ENCODE peak calls at places on chromosomes 13 and 19, in five cellular contexts. One of them, this sample, is unnamed.

GRCh38 chr19:55085923-55086715 is 10.4 kb downstream of the EPS8L1 start:
- DNase-seq in IMR-90: no peak
- DNase-seq in A549: no peak
- DNase-seq in GM12878: no peak
- DNase-seq in K562: no peak
- DNase-seq in this sample: peak

GRCh38 chr13:36096411-36097184 is 34.6 kb downstream of the DCLK1 start:
- DNase-seq in IMR-90: no peak
- DNase-seq in A549: no peak
- DNase-seq in GM12878: no peak
- DNase-seq in K562: no peak
- DNase-seq in this sample: no peak

GRCh38 chr13:99314640-99315176 is 7.5 kb upstream of the GPR183 start:
- DNase-seq in IMR-90: peak
- DNase-seq in A549: no peak
- DNase-seq in GM12878: no peak
- DNase-seq in K562: peak
- DNase-seq in this sample: no peak

GRCh38 chr19:30942636-30943035 is 406.6 kb downstream of the TSHZ3 start:
- DNase-seq in IMR-90: no peak
- DNase-seq in A549: no peak
- DNase-seq in GM12878: no peak
- DNase-seq in K562: no peak
- DNase-seq in this sample: no peak

GRCh38 chr19:38709671-38710415 is 34.4 kb downstream of the CAPN12 start:
- DNase-seq in IMR-90: no peak
- DNase-seq in A549: no peak
- DNase-seq in GM12878: no peak
- DNase-seq in K562: no peak
- DNase-seq in this sample: no peak

GRCh38 chr13:92158335-92158734 is 759.9 kb downstream of the GPC5 start:
- DNase-seq in IMR-90: peak
- DNase-seq in A549: no peak
- DNase-seq in GM12878: no peak
- DNase-seq in K562: no peak
- DNase-seq in this sample: no peak

GRCh38 chr19:55146648-55147218 is 2.3 kb downstream of the TNNT1 start:
- DNase-seq in IMR-90: no peak
- DNase-seq in A549: peak
- DNase-seq in GM12878: no peak
- DNase-seq in K562: peak
- DNase-seq in this sample: peak

GRCh38 chr13:43031881-43032280 is 8.5 kb downstream of the DNAJC15 start:
- DNase-seq in IMR-90: no peak
- DNase-seq in A549: no peak
- DNase-seq in GM12878: no peak
- DNase-seq in K562: no peak
- DNase-seq in this sample: no peak

GRCh38 chr13:33932765-33933406 is 114.9 kb downstream of the RFC3 start:
- DNase-seq in IMR-90: peak
- DNase-seq in A549: no peak
- DNase-seq in GM12878: no peak
- DNase-seq in K562: no peak
- DNase-seq in this sample: peak

GRCh38 chr19:10228925-10229324 is 2.2 kb downstream of the S1PR2 start:
- DNase-seq in IMR-90: peak
- DNase-seq in A549: peak
- DNase-seq in GM12878: no peak
- DNase-seq in K562: peak
- DNase-seq in this sample: peak

GRCh38 chr13:29386246-29386645 is 209.2 kb downstream of the SLC7A1 start:
- DNase-seq in IMR-90: no peak
- DNase-seq in A549: no peak
- DNase-seq in GM12878: no peak
- DNase-seq in K562: no peak
- DNase-seq in this sample: no peak

DNA sequence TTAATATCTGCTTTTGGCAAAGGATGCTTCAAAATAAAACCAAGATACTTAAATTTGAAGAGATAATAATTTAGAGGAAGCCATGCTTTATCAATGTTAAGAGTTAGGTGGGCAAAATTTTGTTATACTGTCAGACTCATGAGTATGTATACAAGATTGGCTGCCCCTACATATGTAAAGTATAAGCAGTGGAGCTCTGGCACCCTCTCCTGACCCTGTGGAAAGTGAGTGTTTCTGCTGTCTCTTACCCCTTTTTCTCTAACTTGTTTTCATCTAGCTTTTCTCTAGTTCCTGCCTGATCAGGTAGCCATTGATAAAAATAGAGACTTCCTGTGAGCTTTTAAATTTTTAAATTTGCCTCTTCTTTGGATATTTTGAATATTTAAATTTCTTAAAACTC is 710.9 kb upstream of the SPRY2 start:
- DNase-seq in IMR-90: no peak
- DNase-seq in A549: no peak
- DNase-seq in GM12878: no peak
- DNase-seq in K562: no peak
- DNase-seq in this sample: peak
- TF ChIP-seq CTCF in IMR-90: no peak
- TF ChIP-seq CTCF in A549: no peak
- TF ChIP-seq CTCF in GM12878: no peak
- TF ChIP-seq CTCF in K562: no peak
- TF ChIP-seq CTCF in this sample: peak

GRCh38 chr13:114077121-114077937 is 55.1 kb downstream of the RASA3 start:
- DNase-seq in IMR-90: no peak
- DNase-seq in A549: no peak
- DNase-seq in GM12878: no peak
- DNase-seq in K562: no peak
- DNase-seq in this sample: no peak

GRCh38 chr13:114079601-114080536 is 52.6 kb downstream of the RASA3 start:
- DNase-seq in IMR-90: no peak
- DNase-seq in A549: no peak
- DNase-seq in GM12878: no peak
- DNase-seq in K562: no peak
- DNase-seq in this sample: no peak

GRCh38 chr13:114080739-114081561 is 51.5 kb downstream of the RASA3 start:
- DNase-seq in IMR-90: no peak
- DNase-seq in A549: no peak
- DNase-seq in GM12878: no peak
- DNase-seq in K562: no peak
- DNase-seq in this sample: no peak

GRCh38 chr13:114077938-114078335 is 54.5 kb downstream of the RASA3 start:
- DNase-seq in IMR-90: peak
- DNase-seq in A549: no peak
- DNase-seq in GM12878: no peak
- DNase-seq in K562: no peak
- DNase-seq in this sample: peak

DNA sequence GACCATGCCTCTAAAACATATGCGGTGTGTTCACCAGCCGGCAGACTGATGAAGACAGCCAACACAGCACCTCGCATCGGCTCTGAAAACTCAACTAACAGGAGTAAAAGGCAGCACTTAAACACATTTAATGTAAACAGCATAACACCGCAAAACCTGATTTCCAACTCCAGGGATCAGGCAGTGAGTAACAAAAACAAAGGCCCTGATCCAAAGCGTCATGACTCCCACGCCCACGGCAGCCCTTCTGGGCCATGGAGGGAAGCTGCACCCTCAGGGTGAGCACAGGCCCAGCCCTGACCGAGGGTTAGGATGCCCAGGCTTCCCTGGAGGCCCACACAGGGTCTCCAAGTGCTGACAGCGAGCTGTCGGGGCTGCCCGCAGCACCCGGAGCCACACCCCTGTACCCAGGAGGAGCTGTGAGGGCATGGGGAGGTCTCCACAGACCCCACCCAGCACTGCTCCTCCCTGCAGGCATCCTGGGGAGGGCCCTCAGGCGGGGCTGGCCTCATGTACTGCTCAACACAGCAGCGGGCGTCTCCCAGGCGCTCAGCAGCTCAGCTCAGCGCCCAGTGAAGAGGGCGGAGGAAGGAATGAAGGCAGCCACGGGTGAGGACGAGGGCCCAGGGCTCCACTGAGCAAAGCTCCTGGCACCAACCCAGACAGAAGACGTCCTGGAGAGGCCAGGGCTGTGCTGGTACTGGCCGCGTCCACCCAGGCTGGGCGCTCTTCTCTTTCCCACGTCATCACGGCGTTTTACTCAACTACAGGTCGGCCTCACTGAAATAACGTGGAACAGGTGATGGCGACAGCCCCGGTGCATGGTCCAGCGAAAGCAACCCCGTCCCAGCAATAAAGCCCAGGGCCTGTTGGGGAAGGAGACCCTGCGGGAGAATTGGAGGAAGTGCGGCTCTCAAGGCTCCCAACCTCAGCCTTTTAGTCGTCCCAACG is 53.6 kb downstream of the RASA3 start:
- DNase-seq in IMR-90: peak
- DNase-seq in A549: no peak
- DNase-seq in GM12878: no peak
- DNase-seq in K562: no peak
- DNase-seq in this sample: no peak
- TF ChIP-seq RCOR1 in IMR-90: no peak
- TF ChIP-seq RCOR1 in A549: no peak
- TF ChIP-seq RCOR1 in GM12878: no peak
- TF ChIP-seq RCOR1 in K562: no peak
- TF ChIP-seq RCOR1 in this sample: no peak

DNA sequence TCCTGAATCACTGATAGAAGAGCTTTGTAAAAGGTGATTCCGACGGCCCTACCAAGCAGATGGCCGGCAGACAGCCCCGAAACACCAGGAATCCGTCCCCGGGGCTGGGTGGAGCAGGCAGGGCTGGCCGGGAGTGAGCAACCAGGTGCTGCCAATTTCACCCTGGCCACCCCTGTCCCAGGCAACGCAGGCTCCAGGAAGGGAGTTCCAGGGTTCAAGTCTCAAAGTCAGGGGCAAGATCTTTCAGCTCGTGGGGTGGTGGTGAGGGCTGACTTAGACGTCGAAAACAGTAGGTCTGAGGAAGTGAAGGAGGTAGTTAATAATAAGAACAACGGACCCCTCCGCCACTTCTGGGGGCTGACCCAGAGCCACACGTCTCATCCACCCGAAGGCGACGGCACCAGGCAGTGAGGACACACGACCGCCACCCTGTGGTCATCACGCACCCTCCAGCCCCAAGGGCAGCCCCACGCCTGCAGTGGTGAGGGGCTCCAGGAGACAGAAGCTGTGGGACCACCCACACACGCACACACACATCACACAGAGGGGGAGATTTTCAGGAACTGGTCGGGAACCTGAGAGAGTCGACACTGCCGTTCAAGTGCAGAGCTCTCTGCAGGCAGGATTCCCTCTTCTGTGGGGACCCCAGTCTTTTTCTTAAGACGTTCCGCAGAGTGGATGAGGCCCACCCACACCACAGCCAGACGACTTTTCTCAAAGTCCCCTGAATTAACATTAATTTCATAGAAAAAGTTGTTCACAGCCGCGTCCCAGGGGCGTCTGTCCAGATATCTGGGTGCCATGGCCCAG is 67.2 kb downstream of the SPACA7 start:
- DNase-seq in IMR-90: no peak
- DNase-seq in A549: no peak
- DNase-seq in GM12878: no peak
- DNase-seq in K562: peak
- DNase-seq in this sample: peak
- TF ChIP-seq CTCF in IMR-90: peak
- TF ChIP-seq CTCF in A549: no peak
- TF ChIP-seq CTCF in GM12878: no peak
- TF ChIP-seq CTCF in K562: peak
- TF ChIP-seq CTCF in this sample: no peak

DNA sequence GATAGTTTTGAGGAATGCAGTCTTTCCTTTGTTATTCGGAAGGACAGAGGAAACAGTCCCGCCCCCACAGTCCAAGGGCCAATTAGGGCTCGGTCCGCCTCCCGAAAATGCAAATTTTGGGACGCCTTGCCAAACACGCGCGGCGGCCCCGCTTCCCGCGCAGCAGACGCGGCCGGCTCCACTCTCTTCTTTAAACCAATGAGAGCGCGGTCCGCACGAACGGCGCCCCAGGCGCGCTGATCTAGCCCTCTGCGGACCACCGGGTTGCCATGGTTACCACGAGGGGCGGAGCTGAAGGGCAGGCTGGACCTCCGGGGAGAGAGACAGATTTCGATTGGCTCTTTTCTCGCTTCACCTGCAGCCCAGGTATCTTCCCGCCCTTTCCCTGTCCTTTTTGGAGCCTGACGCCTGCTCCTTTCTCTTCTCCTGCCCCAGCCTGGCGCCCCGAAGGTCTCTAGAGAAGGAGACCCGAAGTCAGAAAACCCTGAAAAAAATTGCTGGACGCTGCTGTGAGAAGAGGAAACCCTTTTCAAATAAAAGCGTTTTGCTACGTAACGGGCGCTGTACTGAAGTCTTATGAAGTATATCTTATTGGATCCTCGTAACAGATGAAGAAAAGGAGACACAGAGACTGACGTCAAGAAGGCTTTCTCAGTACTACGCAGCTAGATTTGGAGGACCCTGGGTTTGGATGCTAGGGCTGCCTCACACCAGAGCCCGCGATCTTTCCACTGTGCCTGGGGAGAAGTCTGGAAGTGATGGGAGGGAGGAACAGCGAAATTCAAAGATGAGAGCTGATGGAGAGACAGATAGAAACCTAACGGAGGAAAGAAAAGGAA is 2.0 kb downstream of the PTH2 start:
- DNase-seq in IMR-90: peak
- DNase-seq in A549: no peak
- DNase-seq in GM12878: no peak
- DNase-seq in K562: peak
- DNase-seq in this sample: peak
- TF ChIP-seq RCOR1 in IMR-90: no peak
- TF ChIP-seq RCOR1 in A549: no peak
- TF ChIP-seq RCOR1 in GM12878: no peak
- TF ChIP-seq RCOR1 in K562: no peak
- TF ChIP-seq RCOR1 in this sample: no peak

GRCh38 chr13:45928843-45929242 is 77.3 kb upstream of the SIAH3 start:
- DNase-seq in IMR-90: no peak
- DNase-seq in A549: no peak
- DNase-seq in GM12878: no peak
- DNase-seq in K562: no peak
- DNase-seq in this sample: no peak
- TF ChIP-seq CTCF in IMR-90: no peak
- TF ChIP-seq CTCF in A549: no peak
- TF ChIP-seq CTCF in GM12878: no peak
- TF ChIP-seq CTCF in K562: no peak
- TF ChIP-seq CTCF in this sample: no peak

This sample was measured in SK-N-SH.